ENCODE peak calls at places on chromosomes 6 and 20, in five cellular contexts. L, Y, U, S and R are unnamed samples.

GRCh38 chr20:32509639-32510066 is 75.5 kb downstream of the NOL4L start:
- DNase-seq in L (peak), Y (no peak), U (peak), S (no peak), R (peak)

GRCh38 chr6:169793408-169793807 is 42.0 kb downstream of the ERMARD start:
- DNase-seq in L (no peak), Y (no peak), U (no peak), S (no peak), R (no peak)

GRCh38 chr20:31705191-31705590 is 17.5 kb downstream of the BCL2L1 start:
- DNase-seq in L (no peak), Y (no peak), U (no peak), S (no peak), R (no peak)

GRCh38 chr6:108677894-108678293 is 117.2 kb downstream of the FOXO3 start:
- DNase-seq in L (no peak), Y (no peak), U (no peak), S (no peak), R (no peak)

GRCh38 chr6:157763129-157763893 is 59.7 kb upstream of the SNX9 start:
- DNase-seq in L (peak), Y (peak), U (peak), S (no peak), R (no peak)

GRCh38 chr6:151240861-151241642 is 1.3 kb downstream of the AKAP12 start:
- DNase-seq in L (no peak), Y (peak), U (peak), S (peak), R (no peak)

GRCh38 chr20:44118185-44119034 is 68.6 kb downstream of the JPH2 start:
- DNase-seq in L (no peak), Y (no peak), U (no peak), S (no peak), R (no peak)

GRCh38 chr20:1748777-1749176 is 91.2 kb upstream of the SIRPG start:
- DNase-seq in L (no peak), Y (no peak), U (no peak), S (no peak), R (no peak)

GRCh38 chr6:43996614-43997341 is 130.5 kb downstream of the MRPL14 start:
- DNase-seq in L (no peak), Y (no peak), U (no peak), S (peak), R (no peak)

GRCh38 chr20:16292227-16292626 is 281.0 kb downstream of the KIF16B start:
- DNase-seq in L (no peak), Y (no peak), U (no peak), S (no peak), R (peak)

GRCh38 chr6:109768485-109768884 is 77.4 kb downstream of the FIG4 start:
- DNase-seq in L (no peak), Y (no peak), U (no peak), S (no peak), R (no peak)

GRCh38 chr6:108288742-108289141 is 6.1 kb upstream of the AFG1L start:
- DNase-seq in L (no peak), Y (no peak), U (no peak), S (no peak), R (no peak)

GRCh38 chr6:168941036-168941435 is 312.6 kb downstream of the THBS2 start:
- DNase-seq in L (no peak), Y (no peak), U (no peak), S (no peak), R (no peak)

GRCh38 chr20:30594112-30594511 is 663.4 kb upstream of the DEFB115 start:
- DNase-seq in L (no peak), Y (no peak), U (no peak), S (no peak), R (no peak)

GRCh38 chr6:147642458-147642857 is 134.0 kb downstream of the SAMD5 start:
- DNase-seq in L (no peak), Y (no peak), U (no peak), S (no peak), R (no peak)

GRCh38 chr6:28408076-28408802 is 8.7 kb upstream of the ZSCAN12 start:
- DNase-seq in L (no peak), Y (no peak), U (no peak), S (no peak), R (no peak)

GRCh38 chr20:19885981-19886665 is 128.1 kb downstream of the RIN2 start:
- DNase-seq in L (no peak), Y (peak), U (peak), S (peak), R (no peak)

GRCh38 chr6:87944541-87944954 is 103.1 kb upstream of the SPACA1 start:
- DNase-seq in L (no peak), Y (peak), U (peak), S (peak), R (peak)

GRCh38 chr6:13814176-13814937 is at the start of gene MCUR1:
- DNase-seq in L (peak), Y (peak), U (peak), S (peak), R (peak)

GRCh38 chr6:107611060-107611824 is 121.3 kb downstream of the SOBP start:
- DNase-seq in L (no peak), Y (no peak), U (no peak), S (no peak), R (no peak)

GRCh38 chr6:157047951-157048350 is 270.8 kb downstream of the ARID1B start:
- DNase-seq in L (no peak), Y (no peak), U (no peak), S (no peak), R (no peak)

GRCh38 chr20:56690531-56691175 is 61.5 kb downstream of the TFAP2C start:
- DNase-seq in L (no peak), Y (no peak), U (no peak), S (no peak), R (no peak)

GRCh38 chr6:138239774-138240173 is 21.5 kb upstream of the PBOV1 start:
- DNase-seq in L (no peak), Y (no peak), U (peak), S (no peak), R (no peak)

GRCh38 chr6:76681781-76682180 is 609.3 kb upstream of the IMPG1 start:
- DNase-seq in L (no peak), Y (no peak), U (no peak), S (no peak), R (no peak)

GRCh38 chr6:75204222-75204958 is 1.5 kb downstream of the COL12A1 start:
- DNase-seq in L (no peak), Y (peak), U (peak), S (no peak), R (peak)

GRCh38 chr6:75201901-75202672 is 3.8 kb downstream of the COL12A1 start:
- DNase-seq in L (no peak), Y (no peak), U (no peak), S (no peak), R (no peak)

GRCh38 chr6:75202676-75203131 is 3.1 kb downstream of the COL12A1 start:
- DNase-seq in L (no peak), Y (no peak), U (no peak), S (no peak), R (no peak)

GRCh38 chr6:75204959-75205775 is 686 bp downstream of the COL12A1 start:
- DNase-seq in L (no peak), Y (peak), U (no peak), S (no peak), R (no peak)

GRCh38 chr6:75203721-75204120 is 2.1 kb downstream of the COL12A1 start:
- DNase-seq in L (no peak), Y (no peak), U (no peak), S (no peak), R (no peak)
- H3K4me3 ChIP-seq in L (peak), Y (peak), U (no peak), S (peak), R (no peak)

GRCh38 chr6:26251354-26252081 is 113.5 kb upstream of the BTN3A2 start:
- DNase-seq in L (peak), Y (no peak), U (peak), S (peak), R (peak)
- TF ChIP-seq POLR2A in L (peak), Y (no peak), U (no peak), S (no peak), R (peak)

GRCh38 chr6:97288188-97288587 is 5.2 kb upstream of the MMS22L start:
- DNase-seq in L (no peak), Y (no peak), U (no peak), S (no peak), R (no peak)

GRCh38 chr6:97282726-97283617 is at the start of gene MMS22L:
- DNase-seq in L (peak), Y (peak), U (peak), S (peak), R (peak)

GRCh38 chr6:97280766-97281165 is 2.2 kb downstream of the MMS22L start:
- DNase-seq in L (no peak), Y (no peak), U (no peak), S (no peak), R (no peak)

DNA sequence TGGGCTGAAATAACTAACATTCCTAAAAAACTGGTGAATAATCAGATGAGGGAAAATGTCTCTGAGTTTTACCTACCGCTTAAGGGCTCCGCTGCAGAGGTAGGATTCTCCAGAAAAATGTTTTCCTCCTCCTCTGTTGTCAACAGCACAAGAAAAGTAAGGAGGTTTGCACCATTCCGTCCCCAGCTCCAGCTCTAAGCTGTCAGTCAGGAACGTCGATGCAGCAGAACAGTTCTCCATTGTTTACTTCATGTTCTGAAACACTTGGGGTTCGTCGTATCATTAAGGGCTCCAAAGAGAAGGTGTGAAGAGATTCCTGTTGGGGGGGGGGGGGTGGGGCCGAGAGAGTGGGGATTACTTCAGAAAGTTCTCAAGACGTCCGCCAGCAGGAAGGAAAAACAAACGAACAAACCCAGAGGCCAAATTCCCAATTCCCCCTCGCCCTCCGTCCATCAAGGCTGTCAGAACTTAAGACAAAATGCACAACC is 734 bp downstream of the MMS22L start:
- DNase-seq in L (no peak), Y (peak), U (no peak), S (no peak), R (no peak)
- H3K4me3 ChIP-seq in L (peak), Y (peak), U (peak), S (peak), R (peak)

DNA sequence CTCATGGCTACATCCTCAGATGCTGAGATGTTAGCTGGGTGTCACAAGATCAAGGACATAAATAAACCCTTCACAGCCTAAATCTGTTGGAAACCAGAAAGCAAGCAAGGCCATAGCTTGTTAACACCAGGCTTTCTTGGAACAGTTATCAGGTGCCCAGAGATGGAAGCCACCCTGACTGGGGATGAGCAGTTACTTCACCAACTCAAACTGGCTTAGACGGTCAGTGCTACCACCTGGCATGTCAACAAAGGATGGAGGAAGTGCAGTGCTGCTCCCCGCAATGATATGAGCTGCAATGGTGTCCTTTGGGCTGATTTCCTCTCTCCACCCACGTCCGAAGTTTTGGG is 28.9 kb upstream of the SMIM29 start:
- DNase-seq in L (no peak), Y (no peak), U (no peak), S (no peak), R (no peak)
- TF ChIP-seq POLR2A in L (no peak), Y (no peak), U (no peak), S (no peak), R (no peak)

DNA sequence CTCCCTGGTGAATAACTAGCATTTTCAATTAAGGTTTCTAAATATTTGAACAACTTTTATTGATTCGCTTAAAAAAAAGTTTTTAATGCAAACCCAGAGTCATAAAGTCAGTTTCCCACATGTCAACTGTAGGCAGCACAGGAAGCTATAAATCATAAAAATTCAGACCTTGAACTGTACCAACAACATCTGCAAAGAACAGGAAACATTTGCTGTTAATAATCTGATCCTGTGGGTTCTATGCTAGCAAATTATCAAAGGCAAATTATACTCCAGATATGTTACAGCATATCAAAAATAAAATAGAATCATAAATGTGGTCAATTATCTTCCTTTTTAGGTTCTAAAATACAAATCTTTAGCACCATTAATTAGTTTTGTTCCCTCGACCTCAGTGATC is 16.6 kb upstream of the MAP7 start:
- DNase-seq in L (no peak), Y (no peak), U (no peak), S (no peak), R (no peak)
- H3K4me3 ChIP-seq in L (no peak), Y (no peak), U (no peak), S (no peak), R (no peak)

DNA sequence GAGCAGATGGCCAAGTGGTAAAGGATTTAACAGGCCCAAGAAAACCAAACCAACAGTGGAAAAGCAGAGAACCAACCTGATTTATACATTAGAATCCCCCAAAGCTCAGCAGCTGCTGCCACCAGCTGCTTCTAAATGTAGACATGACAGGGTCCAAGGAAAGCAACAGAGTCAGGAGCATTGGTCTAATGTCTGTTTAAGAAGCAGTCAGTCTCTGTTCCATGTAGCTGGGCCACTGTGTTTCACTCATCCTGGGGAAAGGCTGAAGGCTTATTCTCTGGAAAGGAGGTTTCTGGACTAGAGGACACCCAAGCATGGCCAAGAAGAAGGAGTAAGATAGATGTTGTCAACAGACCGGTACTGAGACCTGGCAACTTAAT is 75.4 kb downstream of the TMEM244 start:
- DNase-seq in L (no peak), Y (no peak), U (no peak), S (no peak), R (no peak)
- TF ChIP-seq POLR2A in L (no peak), Y (no peak), U (no peak), S (no peak), R (no peak)

DNA sequence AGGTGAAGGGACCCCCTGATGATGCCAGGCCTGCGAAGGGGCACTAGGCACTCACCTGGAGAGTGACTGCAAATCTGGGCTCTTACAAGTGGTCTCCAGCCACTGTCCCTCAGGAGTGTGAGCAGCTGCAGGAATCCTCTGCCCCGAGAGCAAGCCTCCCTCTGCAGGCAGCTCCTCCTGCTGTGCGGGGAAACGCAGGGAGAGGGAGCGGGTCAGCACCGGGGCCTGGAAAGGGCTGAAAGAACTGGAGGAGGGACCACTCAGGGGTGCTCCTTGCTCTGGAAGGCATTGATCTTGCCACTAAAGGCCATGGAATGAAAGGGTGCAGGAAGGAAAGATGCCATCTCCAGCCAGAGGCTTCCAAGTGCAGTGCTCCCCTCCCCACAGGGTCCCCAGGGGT is 168.0 kb downstream of the CDH4 start:
- DNase-seq in L (no peak), Y (no peak), U (no peak), S (no peak), R (no peak)
- H3K4me3 ChIP-seq in L (no peak), Y (no peak), U (no peak), S (no peak), R (no peak)

GRCh38 chr20:2804921-2805681 is 4.7 kb upstream of the CPXM1 start:
- DNase-seq in L (no peak), Y (no peak), U (no peak), S (no peak), R (peak)
- TF ChIP-seq POLR2A in L (no peak), Y (no peak), U (no peak), S (no peak), R (no peak)